ENCODE peak calls at places on chromosomes 2 and 18, in nine cellular contexts. P is RPMI8226; N is stimulated activated naive CD8-positive, alpha-beta T cell treated with anti-CD3 and anti-CD28 coated beads, Interleukin-15, amount 100 ng/mL, for 72 hours; H is left ventricle myocardium inferior; G is mesothelial cell of epicardium; K is brain microvascular endothelial cell; Q is frontal cortex; R is non-pigmented ciliary epithelial cell; O is smooth muscle cell of the brain vasculature. E is an unnamed sample.

GRCh38 chr2:241500016-241500415 is 8.4 kb downstream of the STK25 start:
- DNase-seq in P (no peak), N (no peak), H (no peak), G (no peak), K (no peak), Q (no peak), R (no peak), O (no peak), E (no peak)

GRCh38 chr18:50089702-50090101 is 105.2 kb downstream of the MYO5B start:
- DNase-seq in P (no peak), N (no peak), H (no peak), G (no peak), K (no peak), Q (no peak), R (no peak), O (no peak), E (no peak)

GRCh38 chr2:187250137-187250536 is 197.9 kb downstream of the CALCRL start:
- DNase-seq in P (no peak), N (no peak), H (no peak), G (no peak), K (no peak), Q (no peak), R (no peak), O (no peak), E (no peak)

GRCh38 chr2:96091711-96092579 is 24.4 kb downstream of the ADRA2B start:
- DNase-seq in P (no peak), N (no peak), H (peak; percentile 14), G (peak; percentile 33), K (no peak), Q (no peak), R (no peak), O (no peak), E (no peak)

GRCh38 chr2:40639294-40639693 is 187.4 kb upstream of the SLC8A1 start:
- DNase-seq in P (no peak), N (no peak), H (peak; percentile 10), G (no peak), K (no peak), Q (no peak), R (no peak), O (no peak), E (no peak)

GRCh38 chr2:43766006-43766405 is 7.8 kb upstream of the DYNC2LI1 start:
- DNase-seq in P (no peak), N (no peak), H (no peak), G (no peak), K (no peak), Q (no peak), R (no peak), O (no peak), E (no peak)

GRCh38 chr2:177229448-177230242 is 17.1 kb downstream of the HNRNPA3 start:
- DNase-seq in P (no peak), N (no peak), H (no peak), G (no peak), K (no peak), Q (no peak), R (no peak), O (no peak), E (no peak)

GRCh38 chr2:17083902-17084301 is 418.3 kb upstream of the CYRIA start:
- DNase-seq in P (no peak), N (no peak), H (no peak), G (no peak), K (peak; percentile 31), Q (no peak), R (no peak), O (no peak), E (no peak)

GRCh38 chr2:98558852-98559530 is 49.3 kb downstream of the COA5 start:
- DNase-seq in P (no peak), N (no peak), H (no peak), G (no peak), K (no peak), Q (no peak), R (no peak), O (no peak), E (no peak)

GRCh38 chr18:39622431-39622830 is 2056.8 kb upstream of the CELF4 start:
- DNase-seq in P (no peak), N (no peak), H (no peak), G (no peak), K (no peak), Q (no peak), R (no peak), O (no peak), E (peak; percentile 60)

GRCh38 chr2:223855426-223855825 is 18.0 kb upstream of the AP1S3 start:
- DNase-seq in P (no peak), N (no peak), H (no peak), G (no peak), K (peak; percentile 62), Q (no peak), R (peak; percentile 20), O (no peak), E (peak; percentile 64)

GRCh38 chr18:12989397-12990127 is 1.6 kb upstream of the CEP192 start:
- DNase-seq in P (no peak), N (no peak), H (no peak), G (no peak), K (no peak), Q (no peak), R (no peak), O (no peak), E (no peak)

GRCh38 chr2:4604767-4605166 is 901.4 kb downstream of the DCDC2C start:
- DNase-seq in P (no peak), N (no peak), H (no peak), G (no peak), K (no peak), Q (no peak), R (no peak), O (no peak), E (no peak)

GRCh38 chr2:3223080-3223923 is 154.3 kb downstream of the EIPR1 start:
- DNase-seq in P (no peak), N (peak; percentile 85), H (no peak), G (no peak), K (peak; percentile 74), Q (peak; percentile 33), R (peak; percentile 24), O (no peak), E (peak; percentile 66)

GRCh38 chr2:30628341-30628740 is 178.9 kb downstream of the CAPN13 start:
- DNase-seq in P (no peak), N (no peak), H (no peak), G (no peak), K (no peak), Q (no peak), R (peak; percentile 38), O (no peak), E (no peak)

GRCh38 chr2:109728809-109729208 is 65.3 kb upstream of the RGPD5 start:
- DNase-seq in P (no peak), N (no peak), H (peak; percentile 38), G (peak; percentile 24), K (no peak), Q (no peak), R (no peak), O (no peak), E (no peak)

GRCh38 chr2:112493048-112493447 is 11.1 kb downstream of the TTL start:
- DNase-seq in P (no peak), N (no peak), H (no peak), G (no peak), K (no peak), Q (no peak), R (no peak), O (no peak), E (no peak)

GRCh38 chr2:133848111-133848649 is 279.9 kb upstream of the NCKAP5 start:
- DNase-seq in P (no peak), N (no peak), H (no peak), G (no peak), K (no peak), Q (no peak), R (no peak), O (no peak), E (no peak)

GRCh38 chr2:11867926-11868325 is 121.5 kb downstream of the LPIN1 start:
- DNase-seq in P (no peak), N (no peak), H (no peak), G (no peak), K (no peak), Q (no peak), R (no peak), O (no peak), E (no peak)

GRCh38 chr2:189959450-189959849 is 103.1 kb downstream of the MSTN start:
- DNase-seq in P (peak; percentile 45), N (no peak), H (no peak), G (no peak), K (no peak), Q (no peak), R (no peak), O (no peak), E (no peak)

GRCh38 chr2:238655974-238656722 is 191.7 kb upstream of the TWIST2 start:
- DNase-seq in P (no peak), N (no peak), H (no peak), G (peak; percentile 26), K (no peak), Q (no peak), R (no peak), O (no peak), E (no peak)

GRCh38 chr18:13376298-13376840 is 157.8 kb downstream of the LDLRAD4 start:
- DNase-seq in P (no peak), N (peak; percentile 35), H (no peak), G (no peak), K (no peak), Q (no peak), R (no peak), O (no peak), E (no peak)

GRCh38 chr2:173358617-173359016 is 3.9 kb downstream of the CDCA7 start:
- DNase-seq in P (no peak), N (no peak), H (no peak), G (no peak), K (no peak), Q (no peak), R (no peak), O (no peak), E (no peak)

GRCh38 chr2:3575534-3576324 is 669 bp downstream of the RPS7 start:
- DNase-seq in P (peak; percentile 34), N (no peak), H (no peak), G (peak; percentile 43), K (no peak), Q (no peak), R (no peak), O (no peak), E (no peak)

GRCh38 chr2:159362816-159363251 is 76.3 kb upstream of the WDSUB1 start:
- DNase-seq in P (no peak), N (no peak), H (no peak), G (no peak), K (no peak), Q (no peak), R (peak; percentile 70), O (no peak), E (peak; percentile 42)

GRCh38 chr2:241820625-241821384 is 11.8 kb downstream of the NEU4 start:
- DNase-seq in P (no peak), N (no peak), H (no peak), G (peak; percentile 37), K (no peak), Q (no peak), R (no peak), O (no peak), E (no peak)

GRCh38 chr2:1625281-1626001 is 118.9 kb downstream of the PXDN start:
- DNase-seq in P (peak; percentile 67), N (no peak), H (no peak), G (no peak), K (peak; percentile 61), Q (no peak), R (peak; percentile 72), O (peak; percentile 54), E (peak; percentile 89)

GRCh38 chr2:64858541-64859031 is 130.6 kb upstream of the SLC1A4 start:
- DNase-seq in P (no peak), N (no peak), H (no peak), G (no peak), K (no peak), Q (no peak), R (no peak), O (no peak), E (no peak)

GRCh38 chr2:45311559-45311958 is 299.5 kb downstream of the SRBD1 start:
- DNase-seq in P (no peak), N (no peak), H (no peak), G (no peak), K (no peak), Q (no peak), R (no peak), O (no peak), E (no peak)